ENCODE peak calls at places on chromosomes 6 and 20, in ten cellular contexts. K, W, H, Q, N, F, G, P, L and I are unnamed samples. For H3K4me1, the result is how much of the 10 kb centered on the place peaks cover.

GRCh38 chr20:31870703-31871601 is 518 bp downstream of the TTLL9 start:
- DNase-seq in K (no peak), W (no peak), H (no peak), Q (no peak), N (peak), F (no peak), G (no peak), P (no peak), L (no peak), I (no peak)

GRCh38 chr6:54992789-54993188 is 146.2 kb downstream of the FAM83B start:
- DNase-seq in K (no peak), W (no peak), H (no peak), Q (no peak), N (peak), F (no peak), G (peak), P (no peak), L (no peak), I (no peak)

GRCh38 chr6:111057074-111057752 is 30.1 kb upstream of the SLC16A10 start:
- DNase-seq in K (no peak), W (no peak), H (no peak), Q (peak), N (peak), F (no peak), G (peak), P (peak), L (no peak), I (peak)

GRCh38 chr6:152981989-152982767 is 663 bp downstream of the FBXO5 start:
- DNase-seq in K (no peak), W (peak), H (no peak), Q (no peak), N (no peak), F (no peak), G (peak), P (no peak), L (no peak), I (no peak)

GRCh38 chr6:89251170-89251569 is 34.0 kb upstream of the GABRR1 start:
- DNase-seq in K (no peak), W (no peak), H (no peak), Q (peak), N (no peak), F (no peak), G (no peak), P (peak), L (no peak), I (no peak)

GRCh38 chr6:52573295-52573694 is 3.6 kb downstream of the TRAM2 start:
- DNase-seq in K (no peak), W (no peak), H (no peak), Q (peak), N (peak), F (no peak), G (no peak), P (no peak), L (no peak), I (no peak)

GRCh38 chr6:46271107-46271506 is 100.3 kb upstream of the ENPP5 start:
- DNase-seq in K (no peak), W (no peak), H (no peak), Q (peak), N (no peak), F (no peak), G (no peak), P (no peak), L (no peak), I (no peak)

GRCh38 chr6:70694371-70694770 is 26.7 kb downstream of the SMAP1 start:
- DNase-seq in K (no peak), W (no peak), H (no peak), Q (no peak), N (no peak), F (no peak), G (no peak), P (no peak), L (no peak), I (no peak)

GRCh38 chr20:58524814-58525213 is 9.6 kb upstream of the APCDD1L start:
- DNase-seq in K (no peak), W (peak), H (no peak), Q (peak), N (peak), F (no peak), G (no peak), P (peak), L (no peak), I (no peak)

GRCh38 chr20:62241501-62241900 is 3.2 kb downstream of the OSBPL2 start:
- DNase-seq in K (no peak), W (no peak), H (no peak), Q (no peak), N (no peak), F (no peak), G (no peak), P (peak), L (no peak), I (no peak)

GRCh38 chr20:62240015-62240685 is 1.8 kb downstream of the OSBPL2 start:
- DNase-seq in K (no peak), W (no peak), H (no peak), Q (no peak), N (no peak), F (no peak), G (no peak), P (no peak), L (no peak), I (no peak)

GRCh38 chr20:62243106-62243505 is 4.8 kb downstream of the OSBPL2 start:
- DNase-seq in K (no peak), W (no peak), H (no peak), Q (no peak), N (no peak), F (no peak), G (no peak), P (no peak), L (no peak), I (no peak)

GRCh38 chr20:62243906-62244515 is 5.7 kb downstream of the OSBPL2 start:
- DNase-seq in K (no peak), W (no peak), H (no peak), Q (no peak), N (no peak), F (no peak), G (no peak), P (no peak), L (no peak), I (no peak)

DNA sequence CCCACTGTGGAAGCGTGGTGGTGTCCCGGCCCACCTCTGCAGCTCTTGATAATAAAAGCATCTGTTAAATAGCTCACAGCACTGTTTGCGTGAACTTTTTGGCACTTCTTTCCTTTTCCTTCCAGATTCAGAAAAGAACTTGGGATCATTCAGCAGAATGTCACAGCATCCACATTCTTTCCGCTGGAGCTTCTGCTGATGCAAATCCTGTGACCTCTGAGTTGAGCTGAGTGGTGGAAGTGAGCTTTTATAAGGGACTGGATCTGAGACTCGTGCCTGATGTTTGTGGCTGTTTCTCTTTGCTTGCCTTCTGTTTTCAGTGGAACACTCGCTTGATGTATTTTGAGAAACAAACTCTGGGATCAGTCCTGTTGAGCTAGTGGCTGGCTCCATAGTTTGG is 3.9 kb downstream of the OSBPL2 start:
- DNase-seq in K (no peak), W (no peak), H (no peak), Q (no peak), N (no peak), F (no peak), G (no peak), P (no peak), L (no peak), I (no peak)
- H3K4me1 ChIP-seq in K (under half), W (under half), H (under half), Q (under half), N (under half), F (half or more), G (under half), P (under half), L (under half), I (under half)

GRCh38 chr6:40395698-40396076 is 191.5 kb downstream of the LRFN2 start:
- DNase-seq in K (no peak), W (no peak), H (no peak), Q (no peak), N (no peak), F (no peak), G (no peak), P (no peak), L (no peak), I (no peak)

GRCh38 chr6:40397287-40398033 is 189.7 kb downstream of the LRFN2 start:
- DNase-seq in K (no peak), W (peak), H (no peak), Q (no peak), N (no peak), F (no peak), G (no peak), P (no peak), L (no peak), I (no peak)

GRCh38 chr6:40398810-40399477 is 188.2 kb downstream of the LRFN2 start:
- DNase-seq in K (no peak), W (no peak), H (no peak), Q (no peak), N (no peak), F (no peak), G (no peak), P (no peak), L (no peak), I (no peak)

GRCh38 chr6:40399888-40400468 is 187.2 kb downstream of the LRFN2 start:
- DNase-seq in K (no peak), W (no peak), H (no peak), Q (no peak), N (no peak), F (no peak), G (no peak), P (no peak), L (no peak), I (no peak)

GRCh38 chr6:40398034-40398679 is 189.0 kb downstream of the LRFN2 start:
- DNase-seq in K (no peak), W (peak), H (no peak), Q (no peak), N (no peak), F (no peak), G (no peak), P (no peak), L (no peak), I (no peak)
- H3K27ac ChIP-seq in K (no peak), W (no peak), H (no peak), Q (no peak), N (no peak), F (no peak), G (no peak), P (no peak), L (no peak), I (no peak)

DNA sequence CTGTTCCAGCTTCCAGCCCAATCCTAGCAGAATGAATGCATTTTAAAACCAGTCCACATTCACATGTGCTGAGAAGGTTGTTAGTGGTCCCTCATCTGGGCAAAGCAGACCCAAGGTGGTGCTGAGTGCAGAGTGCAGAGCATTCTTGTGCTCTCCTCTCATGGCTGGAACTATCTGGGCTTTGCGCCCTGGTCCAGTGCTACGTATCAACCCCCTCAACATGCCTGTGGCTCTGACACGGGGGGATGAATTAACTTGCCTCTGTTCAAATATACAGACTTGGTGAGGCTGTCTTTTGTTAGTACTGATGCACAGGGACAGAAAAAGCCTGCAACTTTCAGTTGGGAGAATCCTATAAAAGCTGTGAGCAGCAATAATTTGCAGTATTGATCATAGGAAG is 42.5 kb downstream of the PANK2 start:
- DNase-seq in K (no peak), W (no peak), H (no peak), Q (no peak), N (peak), F (no peak), G (no peak), P (no peak), L (no peak), I (no peak)
- H3K4me1 ChIP-seq in K (under half), W (under half), H (under half), Q (under half), N (half or more), F (half or more), G (under half), P (under half), L (under half), I (under half)

GRCh38 chr20:56348306-56348695 is 10.5 kb upstream of the FAM210B start:
- DNase-seq in K (no peak), W (no peak), H (no peak), Q (no peak), N (no peak), F (no peak), G (no peak), P (no peak), L (no peak), I (no peak)
- H3K27ac ChIP-seq in K (no peak), W (no peak), H (no peak), Q (no peak), N (no peak), F (no peak), G (no peak), P (no peak), L (no peak), I (no peak)

GRCh38 chr20:49672109-49672681 is 41.5 kb downstream of the B4GALT5 start:
- DNase-seq in K (no peak), W (no peak), H (no peak), Q (no peak), N (no peak), F (no peak), G (peak), P (no peak), L (no peak), I (no peak)

GRCh38 chr20:49671429-49671828 is 42.2 kb downstream of the B4GALT5 start:
- DNase-seq in K (no peak), W (no peak), H (no peak), Q (no peak), N (no peak), F (no peak), G (no peak), P (no peak), L (no peak), I (no peak)

GRCh38 chr20:49666906-49667305 is 46.8 kb downstream of the B4GALT5 start:
- DNase-seq in K (no peak), W (no peak), H (no peak), Q (no peak), N (no peak), F (no peak), G (no peak), P (no peak), L (no peak), I (no peak)

GRCh38 chr20:49668181-49668877 is 45.3 kb downstream of the B4GALT5 start:
- DNase-seq in K (peak), W (no peak), H (no peak), Q (no peak), N (no peak), F (peak), G (peak), P (no peak), L (peak), I (peak)

DNA sequence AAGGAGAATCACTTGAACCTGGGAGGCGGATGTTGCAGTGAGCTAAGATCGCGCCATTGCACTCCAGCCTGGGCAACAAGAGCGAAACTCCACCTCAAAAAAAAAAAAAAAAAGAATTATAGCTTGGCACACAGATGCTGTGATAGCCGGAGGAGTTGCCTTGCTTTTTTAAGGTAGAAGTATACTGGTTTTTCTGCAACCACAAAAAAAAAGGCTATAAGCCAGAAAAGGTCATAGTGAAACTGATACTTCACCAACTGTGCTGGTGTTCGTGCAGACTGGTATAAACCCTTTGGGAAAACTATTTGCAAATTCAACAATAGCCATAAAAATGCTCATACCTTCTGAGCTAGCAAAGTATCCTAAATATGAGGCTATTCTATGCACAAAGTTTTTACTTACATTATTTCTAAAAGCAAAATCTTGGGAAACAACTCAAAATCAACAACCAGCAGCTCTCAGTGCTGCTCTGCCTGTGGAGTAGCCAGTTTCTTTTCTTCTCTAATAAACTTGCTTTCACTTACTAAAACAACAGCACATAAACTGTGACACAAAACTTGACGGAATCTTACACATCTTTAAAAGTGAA is 44.0 kb downstream of the B4GALT5 start:
- DNase-seq in K (no peak), W (no peak), H (no peak), Q (no peak), N (no peak), F (no peak), G (peak), P (no peak), L (peak), I (peak)
- H3K4me1 ChIP-seq in K (under half), W (under half), H (under half), Q (under half), N (under half), F (half or more), G (half or more), P (under half), L (under half), I (half or more)